ENCODE peak calls at places on chromosomes 12 and 14, in nine cellular contexts. K is HCT116, Z is SK-N-SH, X is Peyer's patch, M is A549, J is BE2C, A is OCI-LY7, L is IMR-90, V is tibial nerve. H is an unnamed sample.
A peak's percentile ranks its signal among the peaks of the same experiment; 100 is the strongest.

GRCh38 chr12:122437656-122438121 is 15.2 kb upstream of the CLIP1 start:
- DNase-seq in A (no peak), Z (no peak), V (no peak), X (no peak), M (no peak), J (no peak), K (no peak), L (peak; percentile 84), H (no peak)

GRCh38 chr12:57756406-57757341 is 1.8 kb downstream of the MARCHF9 start:
- DNase-seq in A (peak; percentile 85), V (no peak), J (peak; percentile 82), X (peak; percentile 69), K (no peak), M (peak; percentile 67), Z (peak; percentile 82), L (no peak), H (peak; percentile 79)

GRCh38 chr14:54789166-54789565 is 113.5 kb downstream of the GCH1 start:
- DNase-seq in X (no peak), K (no peak), A (no peak), M (no peak), L (no peak), Z (no peak), J (no peak), V (no peak), H (no peak)

GRCh38 chr14:89680156-89680555 is 263.1 kb upstream of the FOXN3 start:
- DNase-seq in Z (no peak), V (no peak), J (no peak), A (no peak), L (no peak), M (no peak), X (no peak), K (no peak), H (no peak)

GRCh38 chr12:26736563-26737486 is 96.2 kb downstream of the ITPR2 start:
- DNase-seq in L (peak; percentile 63), K (no peak), V (no peak), A (no peak), Z (no peak), M (no peak), X (no peak), J (no peak), H (no peak)

GRCh38 chr14:68665792-68666195 is 127.1 kb downstream of the ZFP36L1 start:
- DNase-seq in X (no peak), L (no peak), M (no peak), K (no peak), A (no peak), Z (no peak), J (no peak), V (no peak), H (no peak)

GRCh38 chr14:94054401-94054800 is 26.6 kb downstream of the DDX24 start:
- DNase-seq in X (no peak), Z (no peak), L (no peak), K (no peak), V (no peak), A (no peak), J (no peak), M (no peak), H (no peak)

GRCh38 chr14:68819260-68819691 is 26.4 kb upstream of the ZFP36L1 start:
- DNase-seq in A (no peak), X (peak; percentile 77), V (no peak), Z (peak; percentile 5), L (peak; percentile 66), M (peak; percentile 61), J (no peak), K (peak; percentile 90), H (peak; percentile 86)

GRCh38 chr12:9750276-9751203 is 10.2 kb downstream of the CD69 start:
- DNase-seq in M (peak; percentile 77), V (peak; percentile 75), L (peak; percentile 56), A (peak; percentile 86), Z (peak; percentile 67), J (peak; percentile 35), K (peak; percentile 46), X (no peak), H (peak; percentile 42)

GRCh38 chr12:73383584-73384229 is 1111.5 kb downstream of the TRHDE start:
- DNase-seq in M (no peak), Z (no peak), X (no peak), L (no peak), K (no peak), J (no peak), V (no peak), A (no peak), H (no peak)

GRCh38 chr14:102200690-102201368 is 61.1 kb downstream of the WDR20 start:
- DNase-seq in V (no peak), L (peak; percentile 21), A (peak; percentile 7), K (no peak), M (no peak), X (no peak), Z (no peak), J (no peak), H (no peak)

GRCh38 chr12:27424631-27425230 is 21.8 kb upstream of the SMCO2 start:
- DNase-seq in L (peak; percentile 58), M (peak; percentile 62), Z (peak; percentile 19), A (peak; percentile 41), J (no peak), V (no peak), X (no peak), K (peak; percentile 49), H (no peak)

GRCh38 chr12:62684586-62685295 is 218.1 kb downstream of the MON2 start:
- DNase-seq in M (no peak), Z (peak; percentile 55), J (no peak), K (no peak), X (no peak), V (peak; percentile 88), A (no peak), L (no peak), H (no peak)

GRCh38 chr14:38964630-38965029 is 138.4 kb downstream of the SEC23A start:
- DNase-seq in M (peak; percentile 14), J (no peak), X (no peak), Z (no peak), L (peak; percentile 36), A (no peak), V (no peak), K (no peak), H (no peak)

GRCh38 chr14:66099451-66099850 is 386.7 kb upstream of the CCDC196 start:
- DNase-seq in L (no peak), X (no peak), M (no peak), J (no peak), V (no peak), A (no peak), K (no peak), Z (no peak), H (no peak)

GRCh38 chr14:72701610-72702009 is 192.3 kb downstream of the DPF3 start:
- DNase-seq in J (peak; percentile 54), Z (peak; percentile 59), M (no peak), A (no peak), X (no peak), K (no peak), V (peak; percentile 13), L (peak; percentile 25), H (no peak)

GRCh38 chr14:31232081-31232480 is 24.5 kb upstream of the HECTD1 start:
- DNase-seq in J (no peak), L (no peak), V (no peak), X (no peak), A (no peak), K (no peak), Z (no peak), M (no peak), H (no peak)

GRCh38 chr14:31228533-31228932 is 20.9 kb upstream of the HECTD1 start:
- DNase-seq in M (no peak), X (no peak), V (no peak), A (no peak), Z (no peak), L (no peak), K (no peak), J (no peak), H (no peak)

GRCh38 chr14:31230559-31230958 is 23.0 kb upstream of the HECTD1 start:
- DNase-seq in X (no peak), J (no peak), K (no peak), V (no peak), M (no peak), A (no peak), L (no peak), Z (no peak), H (no peak)

GRCh38 chr14:31229009-31229408 is 21.4 kb upstream of the HECTD1 start:
- DNase-seq in M (no peak), Z (no peak), V (no peak), J (no peak), X (no peak), A (no peak), K (no peak), L (no peak), H (no peak)

GRCh38 chr14:31229638-31230229 is 22.1 kb upstream of the HECTD1 start:
- DNase-seq in K (peak; percentile 92), V (peak; percentile 88), A (no peak), X (peak; percentile 51), J (no peak), Z (no peak), L (peak; percentile 98), M (peak; percentile 99), H (no peak)
- H3K4me3 ChIP-seq in K (peak overlapping the region; percentile 52), V (peak overlapping the region; percentile 25), A (no peak overlapping the region), X (no peak overlapping the region), J (no peak overlapping the region), Z (no peak overlapping the region), L (no peak overlapping the region), M (peak overlapping the region; percentile 31), H (no peak overlapping the region)

GRCh38 chr14:58297762-58298476 is 436 bp upstream of the ARID4A start:
- DNase-seq in K (peak; percentile 100), A (peak; percentile 99), L (peak; percentile 100), V (peak; percentile 96), X (peak; percentile 98), Z (peak; percentile 94), M (peak; percentile 100), J (peak; percentile 99), H (peak; percentile 99)
- TF ChIP-seq CTCF in K (no peak), A (peak; percentile 41), L (no peak), V (peak; percentile 81), X (no peak), Z (peak; percentile 13), M (no peak), J (no peak), H (no peak)

GRCh38 chr14:106622200-106622745 is 1095.9 kb downstream of the TMEM121 start:
- DNase-seq in Z (no peak), A (no peak), X (no peak), J (no peak), L (no peak), K (no peak), V (no peak), M (no peak), H (no peak)
- H3K9me3 ChIP-seq in Z (no peaks in the 10 kb centered on the region), A (no peaks in the 10 kb centered on the region), X (no peaks in the 10 kb centered on the region), J (no peaks in the 10 kb centered on the region), L (peaks cover 16% of the 10 kb centered on the region), K (peaks cover 11% of the 10 kb centered on the region), V (no peaks in the 10 kb centered on the region), M (no peaks in the 10 kb centered on the region), H (no peaks in the 10 kb centered on the region)

DNA sequence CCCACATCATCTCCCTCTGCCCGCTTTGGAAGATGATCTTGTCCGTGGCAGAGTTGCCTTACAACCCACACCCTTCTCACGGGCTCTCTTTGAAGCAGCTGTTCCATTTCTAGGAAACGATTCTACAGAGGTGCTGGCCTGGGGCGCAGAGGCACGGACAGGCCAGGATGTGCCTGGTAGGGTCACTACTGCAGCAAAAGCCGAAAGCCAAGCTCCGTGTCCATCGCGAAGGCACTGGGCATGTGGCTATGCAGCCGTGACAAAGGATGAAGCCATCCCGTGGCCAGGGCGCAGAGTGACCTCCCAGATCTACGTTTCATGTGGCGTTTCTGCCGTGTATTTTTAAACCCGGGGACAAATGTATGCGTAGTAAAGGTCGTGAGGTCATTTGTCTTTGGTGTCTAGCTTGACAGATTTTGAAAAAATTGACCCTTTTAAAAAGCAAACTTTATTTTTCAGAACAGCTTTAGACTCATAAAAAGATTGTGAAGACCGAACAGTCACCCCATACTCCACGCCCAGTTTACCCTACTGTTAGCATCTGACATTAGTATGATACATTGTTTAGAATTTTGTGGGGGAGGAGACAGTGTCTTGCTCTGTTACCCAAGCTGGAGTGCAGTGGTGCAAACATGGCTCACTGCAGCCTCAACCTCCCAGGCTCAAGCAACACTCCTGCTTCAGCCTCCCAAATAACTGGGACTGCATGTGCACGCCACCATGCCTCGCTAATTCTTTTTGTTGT is 40.4 kb upstream of the NCOR2 start:
- DNase-seq in X (no peak), Z (no peak), L (no peak), K (no peak), A (peak; percentile 16), J (no peak), V (no peak), M (no peak), H (no peak)
- H3K4me3 ChIP-seq in X (no peak overlapping the region), Z (no peak overlapping the region), L (no peak overlapping the region), K (peak overlapping the region; percentile 26), A (peak overlapping the region; percentile 48), J (no peak overlapping the region), V (no peak overlapping the region), M (no peak overlapping the region), H (no peak overlapping the region)

H was measured in WERI-Rb-1.